ENCODE peak calls at places on chromosomes 6 and 20, in ten cellular contexts. N is activated naive CD4-positive, alpha-beta T cell; E is dorsolateral prefrontal cortex; B is occipital lobe; M is progenitor cell of endocrine pancreas; S is nephron progenitor cell; U is left lobe of liver; Q is fibroblast of lung; A is NK-92 treated with Interleukin-12 subunit alpha and Interleukin-12 subunit beta, amount 100 ng/mL, for 24 hours; O is foreskin fibroblast. I is an unnamed sample.

GRCh38 chr6:4788953-4789584 is 12.9 kb downstream of the CDYL start:
- DNase-seq in N (no peak), E (no peak), B (no peak), M (no peak), S (peak; percentile 31), U (no peak), Q (no peak), A (no peak), O (no peak), I (no peak)

GRCh38 chr6:170292778-170293164 is 1.9 kb upstream of the DLL1 start:
- DNase-seq in N (no peak), E (no peak), B (no peak), M (no peak), S (no peak), U (no peak), Q (peak; percentile 36), A (no peak), O (peak; percentile 44), I (no peak)

GRCh38 chr6:144606041-144606440 is 320.9 kb downstream of the UTRN start:
- DNase-seq in N (no peak), E (no peak), B (no peak), M (no peak), S (no peak), U (no peak), Q (no peak), A (no peak), O (no peak), I (no peak)

GRCh38 chr20:59163641-59164530 is at the start of gene ZNF831:
- DNase-seq in N (no peak), E (no peak), B (no peak), M (no peak), S (no peak), U (no peak), Q (no peak), A (no peak), O (no peak), I (no peak)

GRCh38 chr6:34630040-34630439 is 66.5 kb downstream of the ILRUN start:
- DNase-seq in N (no peak), E (no peak), B (no peak), M (no peak), S (no peak), U (no peak), Q (peak; percentile 76), A (no peak), O (peak; percentile 85), I (no peak)

GRCh38 chr6:334536-334935 is 42.2 kb downstream of the DUSP22 start:
- DNase-seq in N (no peak), E (no peak), B (no peak), M (no peak), S (no peak), U (no peak), Q (no peak), A (no peak), O (no peak), I (no peak)

GRCh38 chr20:45098096-45098773 is 2.7 kb downstream of the KCNS1 start:
- DNase-seq in N (no peak), E (no peak), B (no peak), M (no peak), S (peak; percentile 68), U (no peak), Q (peak; percentile 25), A (no peak), O (peak; percentile 63), I (no peak)

GRCh38 chr6:119020597-119021561 is 57.6 kb downstream of the FAM184A start:
- DNase-seq in N (no peak), E (no peak), B (no peak), M (no peak), S (no peak), U (no peak), Q (no peak), A (no peak), O (no peak), I (no peak)

GRCh38 chr6:111096246-111096645 is 8.9 kb downstream of the SLC16A10 start:
- DNase-seq in N (no peak), E (no peak), B (no peak), M (no peak), S (no peak), U (peak; percentile 76), Q (no peak), A (no peak), O (no peak), I (peak; percentile 90)

GRCh38 chr20:49750611-49751396 is 37.1 kb upstream of the B4GALT5 start:
- DNase-seq in N (no peak), E (no peak), B (no peak), M (no peak), S (no peak), U (no peak), Q (no peak), A (peak; percentile 13), O (no peak), I (no peak)

GRCh38 chr6:21263531-21264287 is 329.8 kb upstream of the SOX4 start:
- DNase-seq in N (no peak), E (peak; percentile 44), B (peak; percentile 18), M (no peak), S (no peak), U (no peak), Q (peak; percentile 19), A (no peak), O (peak; percentile 26), I (peak; percentile 87)

GRCh38 chr20:53737404-53738038 is 143.9 kb upstream of the ZNF217 start:
- DNase-seq in N (no peak), E (no peak), B (no peak), M (no peak), S (no peak), U (no peak), Q (no peak), A (no peak), O (peak; percentile 32), I (no peak)

GRCh38 chr20:10924628-10925266 is 250.9 kb upstream of the JAG1 start:
- DNase-seq in N (no peak), E (no peak), B (no peak), M (no peak), S (no peak), U (no peak), Q (peak; percentile 92), A (no peak), O (peak; percentile 91), I (peak; percentile 15)

GRCh38 chr6:2158596-2159271 is 86.7 kb downstream of the GMDS start:
- DNase-seq in N (no peak), E (no peak), B (no peak), M (no peak), S (peak; percentile 43), U (no peak), Q (peak; percentile 29), A (no peak), O (peak; percentile 29), I (no peak)

GRCh38 chr6:129030231-129030630 is 147.3 kb downstream of the LAMA2 start:
- DNase-seq in N (no peak), E (no peak), B (no peak), M (no peak), S (no peak), U (no peak), Q (no peak), A (no peak), O (peak; percentile 50), I (no peak)

GRCh38 chr6:168962886-168963285 is 290.8 kb downstream of the THBS2 start:
- DNase-seq in N (no peak), E (no peak), B (no peak), M (no peak), S (no peak), U (no peak), Q (no peak), A (no peak), O (peak; percentile 77), I (no peak)

GRCh38 chr20:44271915-44272663 is 25.0 kb downstream of the GDAP1L1 start:
- DNase-seq in N (no peak), E (no peak), B (no peak), M (no peak), S (no peak), U (no peak), Q (no peak), A (no peak), O (no peak), I (peak; percentile 27)

GRCh38 chr6:9139762-9140161 is 704.4 kb upstream of the SLC35B3 start:
- DNase-seq in N (no peak), E (no peak), B (no peak), M (no peak), S (no peak), U (no peak), Q (peak; percentile 83), A (no peak), O (peak; percentile 97), I (no peak)

GRCh38 chr6:93799226-93799625 is 379.9 kb upstream of the EPHA7 start:
- DNase-seq in N (no peak), E (no peak), B (no peak), M (no peak), S (no peak), U (no peak), Q (no peak), A (no peak), O (peak; percentile 37), I (no peak)

GRCh38 chr6:158764941-158765340 is 54.2 kb downstream of the EZR start:
- DNase-seq in N (no peak), E (no peak), B (no peak), M (no peak), S (no peak), U (no peak), Q (no peak), A (no peak), O (no peak), I (no peak)

GRCh38 chr6:134626131-134626530 is 308.2 kb upstream of the SGK1 start:
- DNase-seq in N (no peak), E (no peak), B (no peak), M (no peak), S (no peak), U (no peak), Q (no peak), A (no peak), O (no peak), I (no peak)

GRCh38 chr6:33314943-33315752 is 1.3 kb upstream of the TAPBP start:
- DNase-seq in N (no peak), E (no peak), B (no peak), M (no peak), S (no peak), U (no peak), Q (no peak), A (no peak), O (peak; percentile 63), I (peak; percentile 53)

GRCh38 chr6:157954150-157955117 is 27.2 kb upstream of the SYNJ2 start:
- DNase-seq in N (no peak), E (no peak), B (no peak), M (peak; percentile 56), S (no peak), U (peak; percentile 88), Q (peak; percentile 26), A (no peak), O (peak; percentile 30), I (no peak)

GRCh38 chr6:33886673-33887144 is 82.9 kb upstream of the MLN start:
- DNase-seq in N (no peak), E (no peak), B (no peak), M (no peak), S (no peak), U (no peak), Q (peak; percentile 73), A (no peak), O (peak; percentile 81), I (no peak)

GRCh38 chr6:14876778-14877613 is 368.9 kb upstream of the JARID2 start:
- DNase-seq in N (no peak), E (no peak), B (no peak), M (no peak), S (no peak), U (no peak), Q (peak; percentile 73), A (no peak), O (peak; percentile 71), I (peak; percentile 30)

GRCh38 chr6:26347699-26348098 is 17.3 kb upstream of the BTN3A2 start:
- DNase-seq in N (no peak), E (no peak), B (no peak), M (no peak), S (no peak), U (no peak), Q (no peak), A (no peak), O (no peak), I (no peak)

GRCh38 chr6:148973809-148974208 is 227.0 kb downstream of the UST start:
- DNase-seq in N (no peak), E (peak; percentile 47), B (no peak), M (no peak), S (peak; percentile 15), U (no peak), Q (peak; percentile 69), A (no peak), O (peak; percentile 74), I (peak; percentile 25)

GRCh38 chr20:24950128-24950835 is 1.2 kb downstream of the CST7 start:
- DNase-seq in N (no peak), E (no peak), B (no peak), M (no peak), S (no peak), U (peak; percentile 47), Q (no peak), A (no peak), O (no peak), I (no peak)

I was measured in DMS153.